ENCODE peak calls at places on chromosomes 13 and 19, in four cellular contexts. T is GM12878, X is H1, E is K562. S is an unnamed sample.

GRCh38 chr13:99991013-99991805 is 9.6 kb downstream of the ZIC2 start:
- DNase-seq in T (no peak), X (no peak), E (no peak), S (no peak)

GRCh38 chr19:6482343-6482686 is 728 bp upstream of the DENND1C start:
- DNase-seq in T (no peak), X (no peak), E (no peak), S (no peak)

GRCh38 chr13:36712785-36713184 is 39.0 kb downstream of the SERTM1 start:
- DNase-seq in T (no peak), X (no peak), E (no peak), S (no peak)

GRCh38 chr19:23777216-23777615 is 18.5 kb upstream of the ZNF681 start:
- DNase-seq in T (no peak), X (no peak), E (no peak), S (no peak)

GRCh38 chr13:36912983-36913382 is 7.1 kb downstream of the SMAD9 start:
- DNase-seq in T (no peak), X (no peak), E (no peak), S (no peak)

GRCh38 chr13:23428183-23428528 is 5.3 kb downstream of the SACS start:
- DNase-seq in T (no peak), X (no peak), E (no peak), S (no peak)

GRCh38 chr19:39177110-39177699 is 19.6 kb upstream of the NCCRP1 start:
- DNase-seq in T (no peak), X (no peak), E (no peak), S (no peak)

GRCh38 chr19:50710094-50710493 is 9.5 kb downstream of the SHANK1 start:
- DNase-seq in T (no peak), X (no peak), E (no peak), S (no peak)

GRCh38 chr13:112730157-112730671 is 40.4 kb downstream of the ATP11A start:
- DNase-seq in T (no peak), X (no peak), E (no peak), S (no peak)

GRCh38 chr19:13846533-13847032 is 30.4 kb upstream of the NANOS3 start:
- DNase-seq in T (peak; percentile 85), X (no peak), E (peak; percentile 78), S (peak; percentile 95)

GRCh38 chr13:40271931-40272775 is 394.3 kb downstream of the FOXO1 start:
- DNase-seq in T (no peak), X (no peak), E (no peak), S (no peak)

GRCh38 chr19:4474504-4475136 is 2.5 kb downstream of the HDGFL2 start:
- DNase-seq in T (no peak), X (peak; percentile 68), E (peak; percentile 47), S (no peak)

GRCh38 chr13:49997935-49998334 is 1.1 kb downstream of the TRIM13 start:
- DNase-seq in T (no peak), X (no peak), E (no peak), S (no peak)

GRCh38 chr13:72097568-72097967 is 230.6 kb upstream of the DACH1 start:
- DNase-seq in T (no peak), X (no peak), E (no peak), S (no peak)

DNA sequence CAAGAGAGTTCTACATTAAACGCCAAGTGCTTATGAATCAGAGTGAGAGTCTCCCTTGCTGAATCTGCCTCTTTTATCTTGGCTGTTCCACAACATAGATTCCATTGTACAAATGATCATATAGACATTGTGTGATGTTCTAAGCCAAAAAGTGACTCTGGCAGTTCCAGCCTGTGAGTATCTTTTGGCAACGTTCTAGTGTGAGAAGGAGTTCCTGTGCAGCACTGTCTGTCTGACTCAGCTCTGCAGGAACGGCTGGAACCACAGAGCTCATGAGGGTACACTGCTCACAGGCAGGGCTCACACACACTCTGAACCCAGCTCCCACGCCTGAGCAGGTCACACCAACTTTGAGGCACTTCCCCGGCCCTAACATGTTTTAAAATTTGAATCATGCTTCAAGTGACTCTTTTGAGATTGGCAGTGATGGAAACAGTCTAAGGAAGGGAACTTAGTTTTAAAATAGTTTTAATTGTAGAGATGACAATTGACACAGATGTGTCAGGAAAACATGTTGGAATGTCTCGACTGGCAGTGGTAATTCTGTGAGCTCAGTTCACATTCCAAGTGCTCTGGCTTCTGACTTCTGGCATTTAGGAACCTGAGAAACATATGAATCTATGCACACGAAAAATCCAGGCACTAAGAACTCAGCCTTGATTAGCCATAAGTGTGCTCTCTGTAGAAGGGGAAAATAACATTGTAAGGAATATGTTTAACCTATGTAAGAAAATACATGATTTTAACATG is 272.0 kb downstream of the UQCRFS1 start:
- DNase-seq in T (no peak), X (no peak), E (no peak), S (no peak)
- TF ChIP-seq SP1 in T (no peak), X (no peak), E (no peak), S (no peak)

DNA sequence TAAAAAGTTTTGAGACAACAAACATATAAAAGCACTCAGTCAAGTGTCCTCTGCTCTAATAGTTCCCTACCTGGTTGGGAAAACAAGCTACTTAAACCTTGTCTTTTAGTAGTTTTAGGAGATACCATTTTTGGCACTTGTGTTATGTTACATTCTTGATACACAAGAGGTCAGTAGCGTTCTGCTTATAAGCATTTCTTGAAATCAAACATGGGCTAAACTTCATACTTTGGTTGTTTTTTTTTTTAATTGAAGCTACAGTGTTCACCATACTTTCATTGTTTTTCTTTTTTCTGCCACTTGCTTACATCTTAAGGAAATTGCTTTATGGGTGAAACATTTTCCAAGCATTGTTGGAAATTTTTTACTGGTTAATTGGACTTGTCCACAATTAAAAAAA is 12.9 kb downstream of the NHLRC3 start:
- DNase-seq in T (no peak), X (no peak), E (no peak), S (peak; percentile 13)
- TF ChIP-seq CBX5 in T (no peak), X (no peak), E (no peak), S (no peak)

GRCh38 chr13:92676246-92676645 is 550.4 kb upstream of the GPC6 start:
- DNase-seq in T (no peak), X (no peak), E (no peak), S (no peak)
- H3K79me2 ChIP-seq in T (no peaks in the 10 kb centered on the region), X (no peaks in the 10 kb centered on the region), E (no peaks in the 10 kb centered on the region), S (no peaks in the 10 kb centered on the region)

GRCh38 chr13:53201454-53202225 is 173.0 kb downstream of the OLFM4 start:
- DNase-seq in T (no peak), X (no peak), E (no peak), S (no peak)

GRCh38 chr13:53204598-53204997 is 176.0 kb downstream of the OLFM4 start:
- DNase-seq in T (no peak), X (no peak), E (no peak), S (no peak)

GRCh38 chr13:53200498-53201453 is 172.2 kb downstream of the OLFM4 start:
- DNase-seq in T (no peak), X (peak; percentile 62), E (no peak), S (no peak)

DNA sequence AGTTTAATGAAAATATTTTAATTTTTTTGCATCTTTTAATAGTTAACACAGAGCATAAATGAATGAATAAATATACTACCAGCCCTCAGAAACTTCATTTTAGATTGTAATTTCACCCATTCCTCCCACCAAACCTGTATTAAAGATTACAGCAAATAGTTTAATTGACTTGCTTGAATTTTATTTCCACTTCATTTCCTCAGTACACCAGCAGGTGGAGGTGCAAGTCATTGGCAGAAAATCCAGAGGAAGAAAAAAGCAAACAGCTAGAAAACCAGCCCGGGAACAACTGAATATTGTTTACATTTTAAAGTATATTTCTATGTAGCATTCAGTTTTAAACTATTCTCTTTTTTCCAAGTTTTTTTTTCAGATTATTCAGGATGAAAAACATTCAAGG is 177.8 kb downstream of the OLFM4 start:
- DNase-seq in T (no peak), X (no peak), E (no peak), S (no peak)
- TF ChIP-seq SP1 in T (no peak), X (no peak), E (no peak), S (no peak)

DNA sequence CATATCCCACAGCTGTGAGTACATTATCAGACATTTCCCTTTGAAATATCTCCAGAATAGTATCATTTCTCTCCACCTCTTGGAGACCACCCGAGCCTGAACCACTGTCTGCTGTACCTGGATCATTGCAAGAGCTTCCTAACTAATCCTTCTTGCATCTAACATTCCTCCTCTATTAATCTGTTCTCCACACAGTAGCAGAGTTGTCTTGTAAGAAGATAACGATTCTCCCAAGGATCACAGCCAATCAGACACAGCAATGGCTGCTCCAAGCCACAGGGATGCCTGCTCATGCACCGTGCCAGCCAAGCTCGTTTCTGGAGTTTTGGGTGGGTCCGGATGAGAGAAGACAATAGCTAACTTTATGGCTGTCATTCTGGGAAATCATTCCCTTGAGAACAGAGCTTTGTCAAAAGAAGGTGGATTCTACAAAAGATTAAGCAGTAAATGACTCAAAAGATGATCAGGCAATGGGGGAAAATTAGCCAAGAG is 14.5 kb upstream of the LAIR1 start:
- DNase-seq in T (no peak), X (no peak), E (no peak), S (no peak)
- TF ChIP-seq CBX5 in T (no peak), X (no peak), E (no peak), S (no peak)

DNA sequence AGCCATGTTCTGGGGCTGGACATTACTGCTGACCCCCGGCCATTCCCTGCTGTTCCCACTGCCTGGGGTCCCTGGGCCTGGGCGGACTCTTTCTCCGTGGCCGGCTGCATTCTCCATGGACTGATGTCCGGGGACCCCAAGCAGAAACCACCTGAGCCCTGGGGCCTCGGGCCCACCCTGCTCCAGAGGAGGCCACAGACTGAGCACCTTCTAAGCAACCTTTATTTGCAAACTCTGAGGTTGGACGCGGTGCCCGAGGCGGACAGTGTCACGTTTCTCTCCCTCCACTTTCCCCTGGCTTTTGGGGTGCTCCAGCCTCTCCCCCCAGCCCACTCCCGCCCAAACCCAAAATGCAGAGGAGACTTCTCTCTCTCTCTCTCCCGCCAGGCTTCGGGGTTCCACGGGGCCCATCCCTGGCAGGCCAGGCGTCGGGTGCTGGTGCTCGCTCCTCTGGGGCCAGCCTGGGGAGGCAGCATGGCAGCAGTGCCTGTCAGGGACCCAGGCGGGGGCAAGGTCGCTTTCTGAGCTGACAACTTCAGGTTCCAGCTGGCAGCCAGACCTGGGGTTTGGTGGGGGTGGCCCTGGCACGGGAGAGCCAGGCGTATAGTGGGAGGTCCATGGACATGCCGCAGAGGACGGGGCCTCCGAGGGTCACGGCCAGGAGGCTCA is 2.3 kb upstream of the C19orf25 start:
- DNase-seq in T (no peak), X (no peak), E (no peak), S (no peak)
- H3K79me2 ChIP-seq in T (peaks cover 8% of the 10 kb centered on the region), X (no peaks in the 10 kb centered on the region), E (peaks cover 26% of the 10 kb centered on the region), S (peaks cover 15% of the 10 kb centered on the region)

DNA sequence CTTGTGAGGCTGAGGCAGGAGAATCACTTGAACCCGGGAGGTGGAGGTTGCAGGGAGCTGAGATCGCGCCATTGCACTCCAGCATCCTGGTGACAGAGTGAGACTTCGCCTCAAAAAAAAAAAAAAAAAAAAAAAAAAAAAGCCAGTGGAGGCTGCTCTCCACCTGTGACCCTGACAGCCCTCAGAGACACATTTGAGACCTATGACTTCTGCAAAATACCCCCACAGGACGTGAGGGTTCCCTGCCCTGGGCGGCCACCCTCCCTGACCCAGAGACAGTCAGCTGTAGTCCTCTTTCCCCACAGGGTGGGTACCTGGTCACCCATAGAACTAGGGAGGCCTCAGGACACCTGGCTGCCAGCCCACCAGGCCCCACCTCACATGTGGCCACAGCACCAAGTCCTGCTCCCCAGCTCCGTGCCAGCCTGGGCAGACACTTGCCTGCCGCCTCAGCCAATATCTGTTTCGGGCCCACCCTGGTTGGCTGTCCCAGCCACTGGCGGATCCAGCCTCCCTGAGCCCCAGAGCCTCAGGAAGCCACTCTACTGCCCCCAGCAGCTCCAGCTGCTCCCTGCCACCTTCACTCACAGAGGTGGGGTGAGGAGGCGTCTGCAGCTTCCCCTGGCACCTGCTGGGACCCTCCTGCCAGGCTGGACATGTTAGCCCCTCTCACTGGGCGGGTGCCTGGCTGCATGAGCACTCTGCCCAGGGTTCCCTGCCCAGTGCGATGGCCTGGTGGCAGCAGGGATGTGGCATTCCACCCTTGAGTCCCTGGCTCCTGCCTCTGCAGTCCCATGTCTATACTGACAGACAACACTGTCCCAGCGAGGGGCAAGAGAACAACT is 7.0 kb downstream of the MKNK2 start:
- DNase-seq in T (no peak), X (no peak), E (peak; percentile 8), S (no peak)
- TF ChIP-seq SP1 in T (no peak), X (no peak), E (no peak), S (no peak)

S was measured in HepG2.